ENCODE peak calls at places on chromosome 18, in seven cellular contexts. I is endothelial cell; F is neural crest cell; W is HepG2; G is A549; O is activated CD8-positive, alpha-beta memory T cell treated with anti-CD3 and anti-CD28 coated beads, Interleukin-2, amount 10 ng/mL, durations not matched to agents 7 days and 5 days; P is CD8-positive, alpha-beta T cell. J is an unnamed sample.

GRCh38 chr18:53911200-53911599 is 313.3 kb downstream of the MBD2 start:
- DNase-seq in I (no peak), F (no peak), W (no peak), G (no peak), O (no peak), P (no peak), J (no peak)

GRCh38 chr18:36912887-36913286 is 84.0 kb downstream of the KIAA1328 start:
- DNase-seq in I (no peak), F (no peak), W (no peak), G (no peak), O (peak), P (no peak), J (no peak)

GRCh38 chr18:58230438-58231179 is 186.6 kb downstream of the NEDD4L start:
- DNase-seq in I (no peak), F (no peak), W (no peak), G (peak), O (no peak), P (no peak), J (peak)

GRCh38 chr18:6146309-6146661 is 251.0 kb upstream of the TMEM200C start:
- DNase-seq in I (no peak), F (no peak), W (no peak), G (no peak), O (no peak), P (no peak), J (no peak)

GRCh38 chr18:6781846-6782245 is 52.3 kb downstream of the ARHGAP28 start:
- DNase-seq in I (no peak), F (no peak), W (no peak), G (no peak), O (no peak), P (no peak), J (no peak)

GRCh38 chr18:6785001-6785400 is 55.5 kb downstream of the ARHGAP28 start:
- DNase-seq in I (no peak), F (no peak), W (no peak), G (no peak), O (no peak), P (no peak), J (no peak)

GRCh38 chr18:76873311-76873710 is 51.0 kb downstream of the ZNF236 start:
- DNase-seq in I (no peak), F (no peak), W (no peak), G (no peak), O (no peak), P (no peak), J (no peak)

GRCh38 chr18:40935423-40935822 is 1019.6 kb upstream of the PIK3C3 start:
- DNase-seq in I (peak), F (no peak), W (peak), G (peak), O (no peak), P (no peak), J (peak)

GRCh38 chr18:11324956-11325873 is 175.8 kb upstream of the PIEZO2 start:
- DNase-seq in I (no peak), F (no peak), W (peak), G (no peak), O (no peak), P (no peak), J (no peak)

GRCh38 chr18:52339891-52340371 is at the start of gene DCC:
- DNase-seq in I (peak), F (peak), W (peak), G (peak), O (no peak), P (no peak), J (peak)

GRCh38 chr18:46039967-46040746 is 31.9 kb downstream of the PSTPIP2 start:
- DNase-seq in I (no peak), F (no peak), W (no peak), G (no peak), O (no peak), P (no peak), J (no peak)

GRCh38 chr18:42520074-42520473 is 565.0 kb downstream of the PIK3C3 start:
- DNase-seq in I (no peak), F (no peak), W (no peak), G (no peak), O (no peak), P (no peak), J (peak)

GRCh38 chr18:78999939-79000338 is 20.3 kb downstream of the SALL3 start:
- DNase-seq in I (no peak), F (no peak), W (no peak), G (no peak), O (no peak), P (no peak), J (peak)

GRCh38 chr18:3886575-3887322 is 436.8 kb downstream of the TGIF1 start:
- DNase-seq in I (no peak), F (no peak), W (no peak), G (no peak), O (no peak), P (no peak), J (peak)

GRCh38 chr18:37578886-37579513 is 13.4 kb upstream of the CELF4 start:
- DNase-seq in I (no peak), F (no peak), W (peak), G (peak), O (no peak), P (no peak), J (peak)

GRCh38 chr18:77400561-77400960 is 150.9 kb downstream of the GALR1 start:
- DNase-seq in I (no peak), F (no peak), W (no peak), G (no peak), O (no peak), P (no peak), J (no peak)

GRCh38 chr18:6488956-6489355 is 74.2 kb upstream of the L3MBTL4 start:
- DNase-seq in I (no peak), F (no peak), W (no peak), G (no peak), O (no peak), P (no peak), J (no peak)

GRCh38 chr18:6113650-6114049 is 218.3 kb upstream of the TMEM200C start:
- DNase-seq in I (no peak), F (no peak), W (no peak), G (no peak), O (no peak), P (no peak), J (no peak)

GRCh38 chr18:51074605-51075004 is 44.6 kb downstream of the SMAD4 start:
- DNase-seq in I (no peak), F (no peak), W (no peak), G (no peak), O (no peak), P (no peak), J (no peak)